ENCODE peak calls at places on chromosomes 13 and 19, in eight cellular contexts. O is stomach; U is esophagus squamous epithelium; M is fibroblast of mammary gland; H is CD8-positive, alpha-beta T cell; C is thoracic aorta; V is NB4; R is fibroblast of lung. G is an unnamed sample.
A peak's percentile ranks its signal among the peaks of the same experiment; 100 is the strongest.

GRCh38 chr13:68927387-68928026 is 1180.1 kb upstream of the ATXN8OS start:
- DNase-seq in V (peak; percentile 22), H (no peak), C (no peak), U (no peak), M (peak; percentile 2), R (peak; percentile 0), O (no peak), G (no peak)

GRCh38 chr19:38478273-38478971 is 44.9 kb downstream of the RYR1 start:
- DNase-seq in V (peak; percentile 50), R (no peak), M (peak; percentile 5), U (no peak), O (no peak), C (no peak), H (no peak), G (no peak)

GRCh38 chr13:32068255-32068654 is 36.7 kb downstream of the FRY start:
- DNase-seq in R (no peak), U (no peak), O (no peak), V (no peak), C (no peak), H (no peak), M (no peak), G (no peak)

GRCh38 chr13:98984118-98984517 is 6.3 kb upstream of the DOCK9 start:
- DNase-seq in H (no peak), M (no peak), R (no peak), C (no peak), O (no peak), V (no peak), U (no peak), G (no peak)

GRCh38 chr19:408441-409005 is 424 bp downstream of the C2CD4C start:
- DNase-seq in U (no peak), M (no peak), O (no peak), C (no peak), R (no peak), H (no peak), V (peak; percentile 19), G (no peak)

GRCh38 chr19:39053276-39054090 is 21.1 kb upstream of the FBXO27 start:
- DNase-seq in U (no peak), O (peak; percentile 59), V (no peak), H (no peak), M (no peak), R (no peak), C (no peak), G (no peak)

GRCh38 chr19:54654447-54655321 is 8.1 kb upstream of the LILRB4 start:
- DNase-seq in V (no peak), U (no peak), O (no peak), M (no peak), H (no peak), C (no peak), R (no peak), G (no peak)

GRCh38 chr19:782195-783043 is 14.8 kb upstream of the PTBP1 start:
- DNase-seq in V (no peak), C (no peak), R (peak; percentile 33), U (no peak), O (peak; percentile 53), H (no peak), M (no peak), G (no peak)

GRCh38 chr13:79361299-79361698 is 44.8 kb downstream of the RBM26 start:
- DNase-seq in H (no peak), C (no peak), R (no peak), O (no peak), M (peak; percentile 68), V (no peak), U (no peak), G (no peak)

GRCh38 chr19:6752257-6753177 is 13.0 kb downstream of the TRIP10 start:
- DNase-seq in R (no peak), U (no peak), O (no peak), H (no peak), V (no peak), C (no peak), M (no peak), G (no peak)

GRCh38 chr19:29665215-29665825 is at the start of gene PLEKHF1:
- DNase-seq in H (peak; percentile 62), O (peak; percentile 94), V (peak; percentile 81), U (no peak), R (peak; percentile 75), C (peak; percentile 38), M (peak; percentile 68), G (peak; percentile 85)

GRCh38 chr19:29663861-29664752 is 1.2 kb upstream of the PLEKHF1 start:
- DNase-seq in M (no peak), R (no peak), U (no peak), H (no peak), O (no peak), V (no peak), C (no peak), G (no peak)

GRCh38 chr19:29665826-29666633 is 769 bp downstream of the PLEKHF1 start:
- DNase-seq in V (no peak), O (peak; percentile 41), H (no peak), C (no peak), U (no peak), R (peak; percentile 80), M (peak; percentile 85), G (no peak)

GRCh38 chr19:29662604-29663404 is 2.5 kb upstream of the PLEKHF1 start:
- DNase-seq in R (peak; percentile 93), C (peak; percentile 56), M (peak; percentile 94), H (no peak), O (peak; percentile 74), U (no peak), V (no peak), G (no peak)

GRCh38 chr19:29664753-29665214 is 477 bp upstream of the PLEKHF1 start:
- DNase-seq in V (no peak), O (no peak), H (no peak), M (no peak), C (no peak), U (no peak), R (no peak), G (no peak)
- TF ChIP-seq CTCF in V (no peak), O (no peak), H (no peak), M (no peak), C (no peak), U (no peak), R (no peak), G (peak; percentile 20)

GRCh38 chr19:12647047-12647446 is 19.5 kb downstream of the MAN2B1 start:
- DNase-seq in V (no peak), C (no peak), H (no peak), R (no peak), U (no peak), O (no peak), M (no peak), G (no peak)

GRCh38 chr19:12647490-12648071 is 19.0 kb downstream of the MAN2B1 start:
- DNase-seq in H (no peak), V (peak; percentile 23), M (no peak), R (peak; percentile 19), C (no peak), U (no peak), O (peak; percentile 82), G (no peak)

GRCh38 chr19:12649941-12650340 is 16.6 kb downstream of the MAN2B1 start:
- DNase-seq in H (no peak), U (no peak), C (no peak), O (no peak), R (no peak), V (no peak), M (no peak), G (no peak)

GRCh38 chr19:12646551-12646950 is 20.0 kb downstream of the MAN2B1 start:
- DNase-seq in C (no peak), M (no peak), H (no peak), O (no peak), V (peak; percentile 25), R (no peak), U (no peak), G (no peak)

GRCh38 chr19:12648088-12648487 is 18.5 kb downstream of the MAN2B1 start:
- DNase-seq in C (no peak), V (no peak), U (no peak), H (no peak), M (no peak), O (no peak), R (no peak), G (no peak)
- TF ChIP-seq CTCF in C (no peak), V (no peak), U (no peak), H (no peak), M (no peak), O (peak; percentile 19), R (peak; percentile 28), G (no peak)

GRCh38 chr19:2540646-2541454 is 64.9 kb downstream of the GADD45B start:
- DNase-seq in V (no peak), H (no peak), C (peak; percentile 75), R (peak; percentile 92), U (no peak), M (peak; percentile 91), O (peak; percentile 89), G (no peak)
- TF ChIP-seq CTCF in V (no peak), H (no peak), C (peak; percentile 36), R (peak; percentile 31), U (peak; percentile 56), M (no peak), O (peak; percentile 15), G (no peak)

DNA sequence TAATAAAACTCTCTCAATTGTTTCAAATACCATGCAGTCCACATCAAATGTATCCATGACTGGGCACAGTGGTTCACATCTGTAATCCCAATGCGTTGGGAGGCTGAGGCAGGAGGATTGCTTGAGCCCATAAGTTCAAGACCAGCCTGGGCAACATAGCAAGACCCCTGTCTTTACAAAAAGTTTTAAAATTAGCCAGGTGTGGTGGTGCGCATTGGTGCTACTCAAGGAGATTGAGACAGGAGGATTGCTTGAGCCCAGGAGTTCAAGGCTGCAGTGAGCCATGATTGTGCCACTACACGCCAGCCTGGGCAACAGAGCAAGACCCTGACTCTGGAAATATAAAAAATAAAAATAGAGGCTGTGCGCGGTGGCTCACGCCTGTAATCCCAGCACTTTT is 5.0 kb downstream of the CLIP3 start:
- DNase-seq in C (no peak), O (no peak), R (no peak), H (no peak), M (no peak), V (no peak), U (no peak), G (no peak)
- TF ChIP-seq CTCF in C (no peak), O (no peak), R (no peak), H (no peak), M (no peak), V (no peak), U (no peak), G (no peak)

DNA sequence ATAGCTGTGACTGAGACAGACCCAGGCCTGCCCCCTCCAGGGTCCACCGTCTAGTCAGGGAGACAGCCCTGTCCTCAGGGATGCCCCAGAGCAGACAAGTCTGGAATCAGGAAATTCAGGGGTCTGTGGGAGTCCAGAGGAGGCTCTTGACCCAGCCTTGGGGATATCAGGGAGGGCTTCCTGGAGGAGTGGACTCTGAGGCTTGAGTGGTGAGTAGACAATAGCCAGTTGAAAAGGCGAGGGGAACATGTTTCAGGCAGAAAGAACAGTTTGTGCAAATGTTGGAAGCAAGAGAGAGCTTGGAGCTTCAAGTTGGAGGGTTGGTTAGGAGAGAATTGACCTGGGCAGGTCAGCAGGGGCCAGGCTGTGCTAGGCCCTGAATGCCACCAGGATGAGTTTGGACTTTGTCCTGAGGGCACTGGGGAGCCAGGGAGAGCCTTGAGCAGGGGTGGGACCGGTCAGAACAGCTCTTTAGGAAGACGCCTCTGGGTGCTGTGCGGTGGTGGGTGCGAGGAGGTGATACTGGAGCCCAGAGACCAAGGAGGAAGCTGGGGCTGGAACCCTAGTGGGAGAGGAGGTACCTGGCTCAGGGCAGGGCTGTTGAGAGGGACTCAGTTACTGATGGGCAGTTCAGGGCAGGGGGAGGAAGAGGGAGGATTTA is 2.7 kb downstream of the CCDC9 start:
- DNase-seq in H (no peak), R (no peak), U (no peak), O (no peak), M (no peak), C (no peak), V (no peak), G (no peak)
- TF ChIP-seq CTCF in H (no peak), R (no peak), U (no peak), O (no peak), M (no peak), C (no peak), V (no peak), G (no peak)

GRCh38 chr19:18999896-19000620 is 33.3 kb downstream of the SUGP2 start:
- DNase-seq in M (peak; percentile 11), O (no peak), C (no peak), V (peak; percentile 52), U (no peak), R (no peak), H (no peak), G (no peak)
- TF ChIP-seq CTCF in M (peak; percentile 26), O (no peak), C (no peak), V (peak; percentile 24), U (no peak), R (peak; percentile 25), H (no peak), G (no peak)

G was measured in natural killer cell.